ENCODE peak calls at places on chromosomes 7 and 10, in seven cellular contexts. One of them, this sample, is unnamed.

GRCh38 chr7:120055300-120055699 is 217.7 kb upstream of the KCND2 start:
- DNase-seq in CD8-positive, alpha-beta memory T cell: no peak
- DNase-seq in cardiac muscle cell: no peak
- DNase-seq in Panc1: no peak
- DNase-seq in CD4-positive, CD25-positive, alpha-beta regulatory T cell: no peak
- DNase-seq in transverse colon: no peak
- DNase-seq in tibial nerve: no peak
- DNase-seq in this sample: no peak

GRCh38 chr7:33873981-33874750 is 31.2 kb upstream of the BMPER start:
- DNase-seq in CD8-positive, alpha-beta memory T cell: no peak
- DNase-seq in tibial nerve: no peak
- DNase-seq in Panc1: no peak
- DNase-seq in CD4-positive, CD25-positive, alpha-beta regulatory T cell: no peak
- DNase-seq in cardiac muscle cell: no peak
- DNase-seq in transverse colon: no peak
- DNase-seq in this sample: no peak

GRCh38 chr10:17249820-17250219 is 21.8 kb downstream of the VIM start:
- DNase-seq in Panc1: no peak
- DNase-seq in tibial nerve: no peak
- DNase-seq in CD4-positive, CD25-positive, alpha-beta regulatory T cell: peak; percentile 18
- DNase-seq in transverse colon: no peak
- DNase-seq in cardiac muscle cell: no peak
- DNase-seq in CD8-positive, alpha-beta memory T cell: no peak
- DNase-seq in this sample: no peak

GRCh38 chr10:11663763-11664555 is 52.5 kb upstream of the USP6NL start:
- DNase-seq in transverse colon: peak; percentile 75
- DNase-seq in Panc1: no peak
- DNase-seq in tibial nerve: no peak
- DNase-seq in CD4-positive, CD25-positive, alpha-beta regulatory T cell: no peak
- DNase-seq in cardiac muscle cell: no peak
- DNase-seq in CD8-positive, alpha-beta memory T cell: no peak
- DNase-seq in this sample: no peak

GRCh38 chr7:154867068-154867467 is 135.9 kb downstream of the PAXIP1 start:
- DNase-seq in CD8-positive, alpha-beta memory T cell: no peak
- DNase-seq in transverse colon: no peak
- DNase-seq in cardiac muscle cell: no peak
- DNase-seq in Panc1: no peak
- DNase-seq in tibial nerve: no peak
- DNase-seq in CD4-positive, CD25-positive, alpha-beta regulatory T cell: no peak
- DNase-seq in this sample: no peak

GRCh38 chr7:121913947-121914346 is 41.0 kb downstream of the PTPRZ1 start:
- DNase-seq in transverse colon: no peak
- DNase-seq in tibial nerve: no peak
- DNase-seq in cardiac muscle cell: no peak
- DNase-seq in CD4-positive, CD25-positive, alpha-beta regulatory T cell: no peak
- DNase-seq in CD8-positive, alpha-beta memory T cell: no peak
- DNase-seq in Panc1: no peak
- DNase-seq in this sample: no peak

GRCh38 chr7:27118580-27118979 is 12.0 kb downstream of the HOXA4 start:
- DNase-seq in cardiac muscle cell: no peak
- DNase-seq in CD8-positive, alpha-beta memory T cell: no peak
- DNase-seq in Panc1: no peak
- DNase-seq in tibial nerve: no peak
- DNase-seq in CD4-positive, CD25-positive, alpha-beta regulatory T cell: no peak
- DNase-seq in transverse colon: no peak
- DNase-seq in this sample: no peak

GRCh38 chr10:75019360-75019759 is 92.1 kb upstream of the SAMD8 start:
- DNase-seq in Panc1: no peak
- DNase-seq in CD4-positive, CD25-positive, alpha-beta regulatory T cell: peak; percentile 40
- DNase-seq in transverse colon: no peak
- DNase-seq in tibial nerve: no peak
- DNase-seq in CD8-positive, alpha-beta memory T cell: no peak
- DNase-seq in cardiac muscle cell: no peak
- DNase-seq in this sample: no peak

GRCh38 chr10:36608251-36608650 is 517.1 kb upstream of the ANKRD30A start:
- DNase-seq in CD4-positive, CD25-positive, alpha-beta regulatory T cell: no peak
- DNase-seq in tibial nerve: no peak
- DNase-seq in cardiac muscle cell: no peak
- DNase-seq in transverse colon: no peak
- DNase-seq in Panc1: no peak
- DNase-seq in CD8-positive, alpha-beta memory T cell: no peak
- DNase-seq in this sample: no peak

GRCh38 chr7:133539016-133539415 is 286.1 kb downstream of the EXOC4 start:
- DNase-seq in Panc1: no peak
- DNase-seq in CD4-positive, CD25-positive, alpha-beta regulatory T cell: no peak
- DNase-seq in tibial nerve: no peak
- DNase-seq in cardiac muscle cell: no peak
- DNase-seq in transverse colon: no peak
- DNase-seq in CD8-positive, alpha-beta memory T cell: no peak
- DNase-seq in this sample: no peak

GRCh38 chr10:24894309-24894708 is 58.1 kb downstream of the PRTFDC1 start:
- DNase-seq in transverse colon: no peak
- DNase-seq in Panc1: no peak
- DNase-seq in CD8-positive, alpha-beta memory T cell: no peak
- DNase-seq in cardiac muscle cell: no peak
- DNase-seq in tibial nerve: no peak
- DNase-seq in CD4-positive, CD25-positive, alpha-beta regulatory T cell: no peak
- DNase-seq in this sample: peak; percentile 35

GRCh38 chr7:2655870-2656614 is 24.3 kb downstream of the TTYH3 start:
- DNase-seq in tibial nerve: no peak
- DNase-seq in CD8-positive, alpha-beta memory T cell: no peak
- DNase-seq in Panc1: no peak
- DNase-seq in transverse colon: no peak
- DNase-seq in cardiac muscle cell: no peak
- DNase-seq in CD4-positive, CD25-positive, alpha-beta regulatory T cell: no peak
- DNase-seq in this sample: no peak

GRCh38 chr7:108308913-108309312 is 147.3 kb downstream of the NRCAM start:
- DNase-seq in tibial nerve: no peak
- DNase-seq in Panc1: no peak
- DNase-seq in CD8-positive, alpha-beta memory T cell: no peak
- DNase-seq in transverse colon: no peak
- DNase-seq in cardiac muscle cell: no peak
- DNase-seq in CD4-positive, CD25-positive, alpha-beta regulatory T cell: no peak
- DNase-seq in this sample: no peak

GRCh38 chr10:91103384-91104184 is 116.9 kb upstream of the PCGF5 start:
- DNase-seq in transverse colon: no peak
- DNase-seq in cardiac muscle cell: no peak
- DNase-seq in tibial nerve: no peak
- DNase-seq in CD4-positive, CD25-positive, alpha-beta regulatory T cell: no peak
- DNase-seq in Panc1: no peak
- DNase-seq in CD8-positive, alpha-beta memory T cell: no peak
- DNase-seq in this sample: no peak

GRCh38 chr7:78924581-78924980 is 528.9 kb downstream of the MAGI2 start:
- DNase-seq in tibial nerve: no peak
- DNase-seq in CD8-positive, alpha-beta memory T cell: no peak
- DNase-seq in transverse colon: no peak
- DNase-seq in CD4-positive, CD25-positive, alpha-beta regulatory T cell: no peak
- DNase-seq in Panc1: no peak
- DNase-seq in cardiac muscle cell: peak; percentile 49
- DNase-seq in this sample: no peak

GRCh38 chr10:21334891-21335696 is 190.4 kb downstream of the SKIDA1 start:
- DNase-seq in tibial nerve: peak; percentile 48
- DNase-seq in CD4-positive, CD25-positive, alpha-beta regulatory T cell: no peak
- DNase-seq in CD8-positive, alpha-beta memory T cell: no peak
- DNase-seq in transverse colon: no peak
- DNase-seq in cardiac muscle cell: no peak
- DNase-seq in Panc1: no peak
- DNase-seq in this sample: peak; percentile 52

GRCh38 chr10:124339951-124340760 is 78.6 kb downstream of the OAT start:
- DNase-seq in tibial nerve: no peak
- DNase-seq in Panc1: peak; percentile 58
- DNase-seq in transverse colon: no peak
- DNase-seq in cardiac muscle cell: no peak
- DNase-seq in CD4-positive, CD25-positive, alpha-beta regulatory T cell: no peak
- DNase-seq in CD8-positive, alpha-beta memory T cell: no peak
- DNase-seq in this sample: no peak

GRCh38 chr7:110442386-110442837 is 648.5 kb upstream of the LRRN3 start:
- DNase-seq in CD4-positive, CD25-positive, alpha-beta regulatory T cell: no peak
- DNase-seq in CD8-positive, alpha-beta memory T cell: no peak
- DNase-seq in transverse colon: no peak
- DNase-seq in cardiac muscle cell: peak; percentile 89
- DNase-seq in Panc1: peak; percentile 24
- DNase-seq in tibial nerve: no peak
- DNase-seq in this sample: no peak

GRCh38 chr7:12941512-12941911 is 254.1 kb downstream of the ARL4A start:
- DNase-seq in tibial nerve: no peak
- DNase-seq in CD4-positive, CD25-positive, alpha-beta regulatory T cell: no peak
- DNase-seq in cardiac muscle cell: no peak
- DNase-seq in CD8-positive, alpha-beta memory T cell: no peak
- DNase-seq in Panc1: no peak
- DNase-seq in transverse colon: no peak
- DNase-seq in this sample: no peak

GRCh38 chr7:103117465-103117864 is 31.4 kb downstream of the NAPEPLD start:
- DNase-seq in tibial nerve: no peak
- DNase-seq in transverse colon: no peak
- DNase-seq in CD8-positive, alpha-beta memory T cell: no peak
- DNase-seq in Panc1: no peak
- DNase-seq in cardiac muscle cell: no peak
- DNase-seq in CD4-positive, CD25-positive, alpha-beta regulatory T cell: no peak
- DNase-seq in this sample: no peak

GRCh38 chr7:116665447-116665996 is 6.5 kb upstream of the MET start:
- DNase-seq in CD8-positive, alpha-beta memory T cell: no peak
- DNase-seq in Panc1: no peak
- DNase-seq in CD4-positive, CD25-positive, alpha-beta regulatory T cell: no peak
- DNase-seq in tibial nerve: no peak
- DNase-seq in transverse colon: no peak
- DNase-seq in cardiac muscle cell: no peak
- DNase-seq in this sample: no peak

GRCh38 chr7:95365151-95365550 is 31.0 kb downstream of the PON3 start:
- DNase-seq in Panc1: no peak
- DNase-seq in CD4-positive, CD25-positive, alpha-beta regulatory T cell: no peak
- DNase-seq in tibial nerve: no peak
- DNase-seq in CD8-positive, alpha-beta memory T cell: no peak
- DNase-seq in transverse colon: no peak
- DNase-seq in cardiac muscle cell: no peak
- DNase-seq in this sample: no peak

GRCh38 chr7:70044525-70044924 is 446.2 kb downstream of the AUTS2 start:
- DNase-seq in cardiac muscle cell: no peak
- DNase-seq in tibial nerve: no peak
- DNase-seq in transverse colon: no peak
- DNase-seq in CD8-positive, alpha-beta memory T cell: no peak
- DNase-seq in Panc1: no peak
- DNase-seq in CD4-positive, CD25-positive, alpha-beta regulatory T cell: no peak
- DNase-seq in this sample: no peak

GRCh38 chr7:124989911-124990310 is 60.3 kb upstream of the POT1 start:
- DNase-seq in tibial nerve: no peak
- DNase-seq in CD4-positive, CD25-positive, alpha-beta regulatory T cell: no peak
- DNase-seq in Panc1: no peak
- DNase-seq in transverse colon: no peak
- DNase-seq in CD8-positive, alpha-beta memory T cell: no peak
- DNase-seq in cardiac muscle cell: no peak
- DNase-seq in this sample: no peak

GRCh38 chr7:74002474-74003017 is 25.4 kb upstream of the ELN start:
- DNase-seq in Panc1: no peak
- DNase-seq in CD4-positive, CD25-positive, alpha-beta regulatory T cell: no peak
- DNase-seq in CD8-positive, alpha-beta memory T cell: no peak
- DNase-seq in cardiac muscle cell: no peak
- DNase-seq in transverse colon: peak; percentile 67
- DNase-seq in tibial nerve: no peak
- DNase-seq in this sample: no peak

GRCh38 chr10:59315465-59315864 is 46.9 kb downstream of the FAM13C start:
- DNase-seq in transverse colon: no peak
- DNase-seq in tibial nerve: no peak
- DNase-seq in Panc1: no peak
- DNase-seq in cardiac muscle cell: peak; percentile 27
- DNase-seq in CD8-positive, alpha-beta memory T cell: no peak
- DNase-seq in CD4-positive, CD25-positive, alpha-beta regulatory T cell: no peak
- DNase-seq in this sample: no peak
- H3K27ac ChIP-seq in transverse colon: no peak overlapping the region
- H3K27ac ChIP-seq in tibial nerve: peak overlapping the region; percentile 47
- H3K27ac ChIP-seq in Panc1: no peak overlapping the region
- H3K27ac ChIP-seq in cardiac muscle cell: no peak overlapping the region
- H3K27ac ChIP-seq in CD8-positive, alpha-beta memory T cell: no peak overlapping the region
- H3K27ac ChIP-seq in CD4-positive, CD25-positive, alpha-beta regulatory T cell: no peak overlapping the region
- H3K27ac ChIP-seq in this sample: no peak overlapping the region

GRCh38 chr10:14605231-14605925 is 169.3 kb downstream of the FAM107B start:
- DNase-seq in Panc1: no peak
- DNase-seq in tibial nerve: no peak
- DNase-seq in transverse colon: no peak
- DNase-seq in CD4-positive, CD25-positive, alpha-beta regulatory T cell: peak; percentile 49
- DNase-seq in cardiac muscle cell: no peak
- DNase-seq in CD8-positive, alpha-beta memory T cell: peak; percentile 66
- DNase-seq in this sample: no peak
- H3K4me1 ChIP-seq in Panc1: peaks cover 4% of the 10 kb centered on the region
- H3K4me1 ChIP-seq in tibial nerve: peaks cover 7% of the 10 kb centered on the region
- H3K4me1 ChIP-seq in transverse colon: peaks cover 6% of the 10 kb centered on the region
- H3K4me1 ChIP-seq in CD4-positive, CD25-positive, alpha-beta regulatory T cell: peaks cover 45% of the 10 kb centered on the region
- H3K4me1 ChIP-seq in cardiac muscle cell: peaks cover 12% of the 10 kb centered on the region
- H3K4me1 ChIP-seq in CD8-positive, alpha-beta memory T cell: peaks cover 32% of the 10 kb centered on the region
- H3K4me1 ChIP-seq in this sample: peaks cover 8% of the 10 kb centered on the region

DNA sequence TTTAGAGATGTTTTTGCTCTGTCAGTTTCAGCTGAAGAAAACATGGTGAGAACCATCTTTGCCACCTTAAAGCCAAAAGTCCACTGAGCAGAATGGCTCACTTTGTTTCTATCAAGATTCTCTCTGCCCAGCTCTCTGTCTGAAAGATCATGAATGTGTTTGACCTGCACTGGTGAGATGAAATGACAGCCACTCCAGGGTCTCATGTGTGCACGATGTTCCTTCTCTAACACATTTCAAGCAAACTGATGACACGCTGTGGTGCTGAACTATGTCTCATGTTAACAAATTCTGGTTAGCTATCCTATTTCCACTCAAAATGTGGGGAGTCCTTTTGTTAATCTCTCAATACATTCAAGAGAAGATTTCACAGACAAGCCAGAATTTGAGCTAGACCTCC is 260.6 kb downstream of the GLI3 start:
- DNase-seq in Panc1: no peak
- DNase-seq in transverse colon: no peak
- DNase-seq in cardiac muscle cell: no peak
- DNase-seq in tibial nerve: no peak
- DNase-seq in CD8-positive, alpha-beta memory T cell: no peak
- DNase-seq in CD4-positive, CD25-positive, alpha-beta regulatory T cell: no peak
- DNase-seq in this sample: no peak
- H3K27ac ChIP-seq in Panc1: no peak overlapping the region
- H3K27ac ChIP-seq in transverse colon: no peak overlapping the region
- H3K27ac ChIP-seq in cardiac muscle cell: no peak overlapping the region
- H3K27ac ChIP-seq in tibial nerve: no peak overlapping the region
- H3K27ac ChIP-seq in CD8-positive, alpha-beta memory T cell: no peak overlapping the region
- H3K27ac ChIP-seq in CD4-positive, CD25-positive, alpha-beta regulatory T cell: no peak overlapping the region
- H3K27ac ChIP-seq in this sample: no peak overlapping the region

DNA sequence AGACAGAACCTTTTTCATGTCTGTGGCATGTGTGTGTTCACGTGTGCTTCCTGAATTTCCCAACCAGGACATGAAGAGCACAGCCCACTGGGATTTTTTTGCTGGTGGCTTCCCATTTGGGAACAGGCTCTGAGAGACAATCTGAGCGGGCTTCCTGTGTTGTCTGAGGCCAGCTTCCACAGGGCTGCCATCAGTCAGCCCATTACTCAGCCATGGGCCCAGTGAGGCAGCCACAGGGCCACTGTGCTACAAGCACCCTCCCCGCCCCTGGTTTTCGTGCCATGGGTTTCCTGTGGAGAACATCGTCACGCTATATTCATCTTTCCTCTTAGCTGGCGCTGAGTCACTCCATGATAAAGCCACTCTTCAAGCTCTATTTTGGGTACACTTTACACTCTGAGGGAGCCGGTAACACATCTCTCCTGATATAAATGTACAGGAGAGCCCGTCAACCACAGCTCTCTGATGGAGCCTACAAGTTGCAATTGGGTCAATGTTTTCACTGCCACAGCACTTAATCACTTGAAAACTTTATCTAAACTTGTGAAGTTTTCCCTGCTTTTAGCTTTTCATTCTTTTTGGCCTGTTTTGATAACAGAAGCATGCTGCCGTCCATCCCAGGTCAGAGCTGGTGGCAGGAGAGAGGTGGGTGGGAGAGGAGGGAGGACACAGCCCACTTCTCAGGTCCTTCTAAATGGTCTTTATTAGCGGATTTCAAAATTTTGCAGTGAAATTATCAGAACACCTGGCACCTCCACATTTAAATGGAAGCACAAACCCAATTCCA is 96.9 kb downstream of the HIPK2 start:
- DNase-seq in CD8-positive, alpha-beta memory T cell: peak; percentile 60
- DNase-seq in transverse colon: no peak
- DNase-seq in tibial nerve: peak; percentile 16
- DNase-seq in cardiac muscle cell: peak; percentile 85
- DNase-seq in Panc1: peak; percentile 98
- DNase-seq in CD4-positive, CD25-positive, alpha-beta regulatory T cell: no peak
- DNase-seq in this sample: peak; percentile 51
- H3K4me1 ChIP-seq in CD8-positive, alpha-beta memory T cell: peaks cover 23% of the 10 kb centered on the region
- H3K4me1 ChIP-seq in transverse colon: peaks cover 6% of the 10 kb centered on the region
- H3K4me1 ChIP-seq in tibial nerve: peaks cover 7% of the 10 kb centered on the region
- H3K4me1 ChIP-seq in cardiac muscle cell: peaks cover 48% of the 10 kb centered on the region
- H3K4me1 ChIP-seq in Panc1: peaks cover 38% of the 10 kb centered on the region
- H3K4me1 ChIP-seq in CD4-positive, CD25-positive, alpha-beta regulatory T cell: no peaks in the 10 kb centered on the region
- H3K4me1 ChIP-seq in this sample: peaks cover 32% of the 10 kb centered on the region